ENCODE peak calls at places on chromosomes 2 and 18, in five cellular contexts. E is stimulated activated CD8-positive, alpha-beta memory T cell treated with anti-CD3 and anti-CD28 coated beads, Interleukin-7, amount 100 ng/mL, for 1 hour; W is naive B cell; Q is GDM1; F is small intestine. C is an unnamed sample.

GRCh38 chr2:210363261-210363660 is 48.3 kb upstream of the MYL1 start:
- DNase-seq in E (no peak), W (no peak), Q (no peak), F (no peak), C (no peak)

GRCh38 chr2:177842243-177842642 is 230.3 kb downstream of the PDE11A start:
- DNase-seq in E (no peak), W (no peak), Q (no peak), F (peak), C (no peak)

GRCh38 chr18:42437646-42438045 is 482.6 kb downstream of the PIK3C3 start:
- DNase-seq in E (no peak), W (no peak), Q (no peak), F (no peak), C (no peak)

GRCh38 chr2:10537522-10538195 is 89.5 kb upstream of the ODC1 start:
- DNase-seq in E (no peak), W (no peak), Q (peak), F (no peak), C (no peak)

GRCh38 chr2:241230435-241230834 is 42.0 kb downstream of the ANO7 start:
- DNase-seq in E (no peak), W (no peak), Q (no peak), F (no peak), C (no peak)

GRCh38 chr2:207869784-207870778 is 100.4 kb upstream of the FZD5 start:
- DNase-seq in E (no peak), W (no peak), Q (no peak), F (peak), C (no peak)

GRCh38 chr2:187230088-187230487 is 218.0 kb downstream of the CALCRL start:
- DNase-seq in E (no peak), W (no peak), Q (no peak), F (no peak), C (no peak)

GRCh38 chr2:40043641-40044040 is 264.6 kb upstream of the THUMPD2 start:
- DNase-seq in E (no peak), W (no peak), Q (no peak), F (no peak), C (no peak)

GRCh38 chr2:236889081-236889780 is 196.5 kb upstream of the COPS8 start:
- DNase-seq in E (no peak), W (no peak), Q (no peak), F (peak), C (no peak)